ENCODE peak calls at places on chromosomes 11 and 22, in five cellular contexts. One of them, this sample, is unnamed.

GRCh38 chr11:20035701-20036601 is 124.3 kb downstream of the DBX1 start:
- DNase-seq in caudate nucleus: no peak
- DNase-seq in H9: no peak
- DNase-seq in effector memory CD4-positive, alpha-beta T cell: no peak
- DNase-seq in GF-D8: no peak
- DNase-seq in this sample: peak; percentile 90

GRCh38 chr11:73273246-73273890 is 1.2 kb downstream of the P2RY6 start:
- DNase-seq in effector memory CD4-positive, alpha-beta T cell: no peak
- DNase-seq in caudate nucleus: no peak
- DNase-seq in H9: no peak
- DNase-seq in GF-D8: no peak
- DNase-seq in this sample: no peak

GRCh38 chr22:39224550-39224949 is 20.2 kb downstream of the PDGFB start:
- DNase-seq in effector memory CD4-positive, alpha-beta T cell: no peak
- DNase-seq in GF-D8: no peak
- DNase-seq in caudate nucleus: no peak
- DNase-seq in H9: no peak
- DNase-seq in this sample: no peak

GRCh38 chr11:93988912-93989311 is 32.2 kb upstream of the HEPHL1 start:
- DNase-seq in GF-D8: no peak
- DNase-seq in caudate nucleus: no peak
- DNase-seq in effector memory CD4-positive, alpha-beta T cell: no peak
- DNase-seq in H9: no peak
- DNase-seq in this sample: no peak

GRCh38 chr22:46063861-46064235 is 86.5 kb upstream of the PPARA start:
- DNase-seq in effector memory CD4-positive, alpha-beta T cell: no peak
- DNase-seq in H9: no peak
- DNase-seq in GF-D8: no peak
- DNase-seq in caudate nucleus: no peak
- DNase-seq in this sample: no peak

GRCh38 chr22:38139901-38140300 is 29.4 kb upstream of the BAIAP2L2 start:
- DNase-seq in effector memory CD4-positive, alpha-beta T cell: no peak
- DNase-seq in GF-D8: no peak
- DNase-seq in H9: no peak
- DNase-seq in caudate nucleus: no peak
- DNase-seq in this sample: no peak

GRCh38 chr11:111606986-111607385 is 4.7 kb downstream of the SIK2 start:
- DNase-seq in GF-D8: no peak
- DNase-seq in caudate nucleus: no peak
- DNase-seq in effector memory CD4-positive, alpha-beta T cell: no peak
- DNase-seq in H9: no peak
- DNase-seq in this sample: no peak

GRCh38 chr11:29256580-29256979 is 760.2 kb downstream of the KCNA4 start:
- DNase-seq in GF-D8: no peak
- DNase-seq in H9: no peak
- DNase-seq in caudate nucleus: no peak
- DNase-seq in effector memory CD4-positive, alpha-beta T cell: no peak
- DNase-seq in this sample: no peak

GRCh38 chr11:119782673-119783072 is 53.7 kb upstream of the NECTIN1 start:
- DNase-seq in caudate nucleus: no peak
- DNase-seq in H9: no peak
- DNase-seq in GF-D8: no peak
- DNase-seq in effector memory CD4-positive, alpha-beta T cell: no peak
- DNase-seq in this sample: peak; percentile 34

GRCh38 chr11:29300441-29300840 is 716.4 kb downstream of the KCNA4 start:
- DNase-seq in GF-D8: no peak
- DNase-seq in caudate nucleus: no peak
- DNase-seq in effector memory CD4-positive, alpha-beta T cell: no peak
- DNase-seq in H9: no peak
- DNase-seq in this sample: peak; percentile 42

GRCh38 chr11:59923813-59924212 is 14.4 kb upstream of the OOSP1 start:
- DNase-seq in caudate nucleus: no peak
- DNase-seq in H9: no peak
- DNase-seq in GF-D8: no peak
- DNase-seq in effector memory CD4-positive, alpha-beta T cell: no peak
- DNase-seq in this sample: no peak

GRCh38 chr11:126140932-126141291 is 70.5 kb downstream of the RPUSD4 start:
- DNase-seq in caudate nucleus: no peak
- DNase-seq in H9: no peak
- DNase-seq in GF-D8: no peak
- DNase-seq in effector memory CD4-positive, alpha-beta T cell: no peak
- DNase-seq in this sample: peak; percentile 36

This sample was measured in Daoy.